ENCODE peak calls at places on chromosomes 13 and 19, in ten cellular contexts. V is heart left ventricle, R is endodermal cell, L is stomach, M is pancreas, C is neural progenitor cell, O is GM12878, U is thoracic aorta, F is body of pancreas, G is GM23338. K is an unnamed sample. For H3K4me1, the result is how much of the 10 kb centered on the place peaks cover.

GRCh38 chr13:111472559-111473460 is 152.4 kb downstream of the TEX29 start:
- DNase-seq in L (no peak), V (no peak), U (no peak), R (peak), M (peak), G (no peak), O (no peak), C (no peak), F (no peak), K (no peak)

GRCh38 chr19:18322318-18322758 is 538 bp downstream of the LSM4 start:
- DNase-seq in M (no peak), L (peak), V (peak), F (no peak), R (peak), U (no peak), G (peak), O (no peak), C (peak), K (peak)

GRCh38 chr19:53877361-53877766 is 4.6 kb upstream of the PRKCG start:
- DNase-seq in L (no peak), F (no peak), M (no peak), R (no peak), O (no peak), G (peak), U (no peak), V (no peak), C (no peak), K (no peak)

GRCh38 chr19:18428837-18429674 is 8.9 kb downstream of the ISYNA1 start:
- DNase-seq in G (peak), R (peak), F (peak), O (no peak), C (peak), L (peak), M (peak), U (no peak), V (peak), K (peak)

GRCh38 chr13:50531917-50532899 is 311.3 kb downstream of the DLEU7 start:
- DNase-seq in C (no peak), M (no peak), L (no peak), U (no peak), V (no peak), F (no peak), O (no peak), G (no peak), R (no peak), K (no peak)

GRCh38 chr19:1138121-1138520 is 34.3 kb downstream of the GPX4 start:
- DNase-seq in R (no peak), L (no peak), O (no peak), M (no peak), C (no peak), G (no peak), U (no peak), F (no peak), V (no peak), K (no peak)

GRCh38 chr13:40087021-40088002 is 431.9 kb downstream of the COG6 start:
- DNase-seq in V (no peak), L (no peak), G (peak), F (peak), U (no peak), C (peak), O (no peak), M (no peak), R (peak), K (no peak)

GRCh38 chr19:22610121-22610520 is 24.0 kb upstream of the ZNF492 start:
- DNase-seq in O (no peak), V (no peak), L (no peak), G (no peak), U (no peak), M (no peak), C (no peak), F (no peak), R (no peak), K (no peak)

GRCh38 chr13:90201198-90201597 is 1146.3 kb upstream of the MIR17HG start:
- DNase-seq in L (no peak), R (no peak), G (no peak), U (no peak), C (no peak), F (no peak), V (no peak), O (no peak), M (no peak), K (no peak)

GRCh38 chr19:32407004-32407992 is 1.7 kb downstream of the DPY19L3 start:
- DNase-seq in F (peak), C (no peak), O (no peak), M (peak), L (peak), V (no peak), G (no peak), U (no peak), R (peak), K (peak)

GRCh38 chr19:50777261-50777660 is 7.0 kb downstream of the GPR32 start:
- DNase-seq in L (no peak), G (no peak), F (no peak), M (no peak), R (no peak), C (no peak), O (no peak), U (no peak), V (no peak), K (no peak)

DNA sequence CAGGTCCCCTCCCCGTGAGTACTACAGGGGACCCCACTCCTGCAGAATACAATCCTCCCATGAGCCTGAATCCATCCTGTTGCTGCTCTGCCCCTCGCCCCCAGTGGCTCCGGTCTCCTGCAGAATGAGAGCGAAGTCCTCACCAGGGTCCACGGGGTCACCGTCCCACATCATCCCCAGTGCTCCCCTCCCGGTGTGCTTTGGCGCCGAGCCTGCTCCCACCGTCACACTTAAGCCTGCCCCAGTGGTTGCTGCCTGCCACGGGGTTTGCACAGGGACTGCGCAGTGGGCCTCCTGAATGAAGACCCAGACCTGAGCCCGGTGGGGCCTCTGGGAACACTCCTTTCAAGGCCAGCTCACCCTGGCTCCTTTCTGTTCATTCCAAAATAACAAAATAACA is 30.5 kb downstream of the NKPD1 start:
- DNase-seq in V (no peak), R (no peak), U (no peak), O (no peak), L (no peak), M (no peak), C (no peak), F (no peak), G (no peak), K (no peak)
- H3K4me1 ChIP-seq in V (under half), R (under half), U (under half), O (under half), L (under half), M (under half), C (under half), F (under half), G (under half), K (under half)

GRCh38 chr19:2289714-2290435 is 7.9 kb upstream of the PEAK3 start:
- DNase-seq in V (no peak), R (peak), O (peak), C (peak), G (peak), U (no peak), M (no peak), L (peak), F (no peak), K (peak)

GRCh38 chr19:2288743-2289713 is 7.1 kb upstream of the PEAK3 start:
- DNase-seq in M (no peak), F (no peak), L (no peak), C (no peak), U (no peak), R (no peak), G (peak), V (no peak), O (no peak), K (no peak)

GRCh38 chr19:2287585-2287984 is 5.6 kb upstream of the PEAK3 start:
- DNase-seq in L (no peak), C (no peak), M (no peak), V (no peak), O (no peak), U (no peak), R (no peak), G (peak), F (no peak), K (no peak)

GRCh38 chr19:2286402-2287140 is 4.6 kb upstream of the PEAK3 start:
- DNase-seq in C (no peak), M (no peak), O (no peak), U (no peak), L (no peak), R (no peak), F (no peak), G (no peak), V (no peak), K (no peak)

DNA sequence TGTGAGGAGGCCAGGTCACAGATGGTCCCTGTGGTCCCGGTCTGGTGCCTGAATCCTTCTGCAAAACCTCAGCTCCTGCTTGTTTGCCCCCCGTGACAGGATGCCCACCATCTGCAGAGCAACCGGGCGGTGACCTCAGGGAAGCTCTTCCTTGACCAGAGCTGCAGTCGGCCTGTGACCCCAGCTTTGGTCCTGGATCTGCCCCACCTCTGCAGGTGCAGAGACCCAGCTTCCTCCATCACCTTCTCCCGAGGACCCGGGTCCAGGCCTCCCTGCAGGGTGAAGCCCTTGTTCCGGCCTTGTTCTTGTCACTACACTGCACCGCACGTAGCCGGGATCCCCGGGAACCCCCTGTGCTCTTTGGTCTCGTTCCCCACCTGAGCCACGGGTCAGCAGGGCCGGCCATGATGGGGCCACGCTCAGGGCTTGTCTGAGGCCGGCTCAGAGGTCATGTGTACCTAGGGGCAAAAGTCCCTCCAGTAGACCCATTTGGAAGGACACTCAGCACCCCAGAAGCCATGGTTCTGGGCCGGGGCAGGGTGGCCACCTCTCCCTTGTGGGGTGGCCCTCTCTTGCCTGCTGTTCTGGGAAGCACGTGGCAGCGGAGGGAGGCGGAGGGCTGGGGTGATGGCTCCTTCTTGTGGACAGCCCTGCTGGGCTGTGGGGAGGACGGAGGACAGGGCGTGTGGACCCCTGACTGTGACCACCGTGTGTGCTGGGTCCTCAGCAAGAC is 6.2 kb upstream of the PEAK3 start:
- DNase-seq in O (no peak), C (no peak), L (no peak), G (no peak), U (no peak), M (no peak), R (no peak), F (no peak), V (no peak), K (peak)
- TF ChIP-seq CTCF in O (no peak), C (no peak), L (no peak), G (no peak), U (no peak), M (no peak), R (no peak), F (no peak), V (no peak), K (no peak)

GRCh38 chr19:41941410-41942202 is 13.4 kb upstream of the ERFL start:
- DNase-seq in V (no peak), G (no peak), R (no peak), U (no peak), C (no peak), M (no peak), F (no peak), O (no peak), L (no peak), K (no peak)

GRCh38 chr19:41937976-41938375 is 9.7 kb upstream of the ERFL start:
- DNase-seq in V (no peak), G (peak), M (no peak), C (no peak), L (no peak), U (no peak), O (no peak), F (no peak), R (peak), K (no peak)

GRCh38 chr19:41937525-41937924 is 9.3 kb upstream of the ERFL start:
- DNase-seq in R (peak), G (peak), F (no peak), V (no peak), C (no peak), M (no peak), L (no peak), O (no peak), U (no peak), K (no peak)

GRCh38 chr19:41939861-41940442 is 11.7 kb upstream of the ERFL start:
- DNase-seq in R (peak), F (peak), O (no peak), L (peak), G (peak), V (no peak), U (no peak), C (peak), M (no peak), K (peak)

GRCh38 chr19:41940443-41941409 is 12.5 kb upstream of the ERFL start:
- DNase-seq in G (peak), F (no peak), R (peak), M (no peak), O (no peak), L (no peak), V (no peak), U (no peak), C (no peak), K (no peak)
- H3K4me3 ChIP-seq in G (peak), F (peak), R (peak), M (no peak), O (peak), L (peak), V (peak), U (peak), C (peak), K (peak)

DNA sequence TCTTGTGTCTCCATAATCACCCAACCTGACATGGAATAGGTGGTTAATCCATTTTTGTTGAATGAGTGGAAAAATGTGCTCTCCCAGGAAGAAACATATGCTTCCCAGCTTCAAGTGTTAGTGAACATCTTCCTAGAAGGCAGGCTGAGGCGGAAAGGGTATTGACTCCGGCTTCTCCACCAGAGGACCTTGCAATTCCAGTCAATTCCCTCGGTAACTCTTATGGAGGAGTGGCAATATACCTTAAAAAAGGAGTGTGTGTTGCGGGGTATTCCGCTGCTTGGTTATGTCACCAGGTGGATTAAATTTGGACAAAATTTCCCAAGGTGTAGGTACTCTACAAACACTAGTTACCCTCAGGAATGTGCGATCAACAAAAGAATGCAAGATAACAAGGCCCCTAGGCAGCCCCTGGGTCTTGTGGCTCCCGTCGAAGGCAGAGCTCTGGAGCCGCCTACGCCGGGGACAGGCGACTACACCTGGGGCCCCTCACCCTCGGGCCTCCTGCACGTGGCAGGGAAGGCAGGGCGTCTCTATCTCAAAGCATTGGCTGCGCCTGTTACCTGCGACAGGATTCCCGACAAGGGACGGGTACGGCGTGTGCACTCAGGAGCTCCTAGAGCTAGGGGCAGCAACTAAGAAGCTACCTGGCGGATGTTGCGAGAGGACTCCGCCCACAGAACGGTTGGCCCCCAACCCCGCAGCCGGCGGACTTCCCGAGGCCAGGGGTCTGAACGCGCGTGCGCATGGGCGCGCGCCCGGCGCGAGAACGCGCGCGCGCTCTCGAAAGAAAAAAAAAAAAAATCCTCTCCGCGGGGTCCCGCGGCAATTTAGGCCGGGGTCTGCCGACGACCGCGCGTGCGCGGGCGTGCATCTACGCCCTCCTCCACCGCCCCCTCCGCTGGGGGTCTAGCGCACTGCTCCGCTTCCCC is at the start of gene WDR87:
- DNase-seq in M (peak), U (no peak), F (peak), G (peak), C (peak), V (peak), O (no peak), L (peak), R (peak), K (peak)
- H3K4me1 ChIP-seq in M (under half), U (under half), F (under half), G (under half), C (under half), V (under half), O (under half), L (under half), R (under half), K (under half)

DNA sequence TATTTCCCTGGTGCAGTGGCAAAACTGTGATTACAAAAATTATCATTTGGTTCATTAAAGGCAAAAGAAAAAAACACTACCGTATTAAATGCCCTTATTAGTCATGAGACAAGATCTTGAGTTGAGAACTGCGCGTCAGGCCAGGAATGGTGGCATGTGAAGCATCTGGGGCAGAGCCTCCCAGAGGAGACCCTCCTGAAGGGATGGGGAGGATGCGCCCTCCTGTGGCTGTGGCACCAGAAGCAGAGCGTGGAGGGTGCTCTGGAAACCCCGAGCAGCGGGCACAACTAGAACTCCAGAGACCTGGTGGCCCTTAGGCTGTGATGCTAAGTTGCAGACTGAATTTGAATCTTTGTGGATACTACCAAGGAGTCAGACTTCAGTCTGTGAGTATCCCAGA is 11.5 kb downstream of the CUL4A start:
- DNase-seq in R (peak), G (peak), O (no peak), V (peak), U (no peak), C (peak), M (no peak), F (no peak), L (no peak), K (no peak)
- TF ChIP-seq CTCF in R (peak), G (peak), O (peak), V (peak), U (no peak), C (peak), M (no peak), F (no peak), L (no peak), K (no peak)

GRCh38 chr19:2634960-2635359 is 67.5 kb downstream of the GNG7 start:
- DNase-seq in F (no peak), G (no peak), M (no peak), V (no peak), C (no peak), R (no peak), O (no peak), L (no peak), U (no peak), K (no peak)
- H3K4me3 ChIP-seq in F (no peak), G (no peak), M (no peak), V (peak), C (no peak), R (no peak), O (no peak), L (no peak), U (peak), K (peak)

GRCh38 chr13:44220948-44221347 is 152.7 kb upstream of the SERP2 start:
- DNase-seq in V (no peak), R (no peak), O (no peak), G (no peak), L (no peak), F (no peak), C (peak), U (no peak), M (no peak), K (no peak)

GRCh38 chr13:44223785-44224432 is 149.7 kb upstream of the SERP2 start:
- DNase-seq in F (no peak), C (no peak), R (no peak), V (no peak), M (no peak), G (no peak), U (no peak), O (no peak), L (no peak), K (no peak)

GRCh38 chr13:44218501-44219240 is 155.0 kb upstream of the SERP2 start:
- DNase-seq in M (peak), U (peak), R (no peak), V (peak), G (no peak), F (peak), O (no peak), C (no peak), L (peak), K (peak)

GRCh38 chr13:44221657-44222056 is 152.0 kb upstream of the SERP2 start:
- DNase-seq in L (no peak), R (no peak), U (no peak), V (no peak), O (no peak), M (no peak), G (no peak), C (no peak), F (no peak), K (no peak)

GRCh38 chr13:44219808-44220544 is 153.6 kb upstream of the SERP2 start:
- DNase-seq in C (no peak), G (no peak), L (no peak), V (no peak), U (no peak), F (no peak), M (peak), R (no peak), O (no peak), K (no peak)
- H3K4me1 ChIP-seq in C (under half), G (under half), L (under half), V (under half), U (under half), F (under half), M (under half), R (under half), O (under half), K (under half)

GRCh38 chr13:20305587-20305986 is 73.5 kb upstream of the GJB6 start:
- DNase-seq in C (no peak), G (peak), L (no peak), M (no peak), U (no peak), F (no peak), V (no peak), R (no peak), O (no peak), K (no peak)
- TF ChIP-seq CTCF in C (peak), G (no peak), L (no peak), M (no peak), U (no peak), F (no peak), V (no peak), R (peak), O (no peak), K (no peak)